ENCODE peak calls at places on chromosomes 16 and 17, in five cellular contexts. B is esophagus muscularis mucosa, H is AG10803, L is fibroblast of mammary gland, J is psoas muscle. T is an unnamed sample.

GRCh38 chr16:85686912-85687591 is 1.7 kb downstream of the GINS2 start:
- DNase-seq in L (no peak), J (no peak), H (no peak), B (no peak), T (no peak)

GRCh38 chr16:15708096-15708495 is 58.1 kb downstream of the NDE1 start:
- DNase-seq in H (no peak), L (peak; percentile 25), J (no peak), B (no peak), T (no peak)

GRCh38 chr17:39979021-39979660 is 1.5 kb upstream of the PSMD3 start:
- DNase-seq in L (peak; percentile 89), B (no peak), J (no peak), H (peak; percentile 84), T (no peak)

GRCh38 chr16:66070140-66070887 is 296.2 kb upstream of the CDH5 start:
- DNase-seq in H (peak; percentile 85), L (peak; percentile 52), B (peak; percentile 93), J (peak; percentile 74), T (no peak)

GRCh38 chr17:11925271-11926021 is 71.8 kb downstream of the ZNF18 start:
- DNase-seq in B (no peak), L (no peak), H (no peak), J (no peak), T (no peak)

GRCh38 chr17:57823469-57824401 is 26.1 kb downstream of the MRPS23 start:
- DNase-seq in H (peak; percentile 47), J (no peak), B (no peak), L (peak; percentile 60), T (no peak)

GRCh38 chr17:70774339-70775110 is 605.2 kb downstream of the KCNJ2 start:
- DNase-seq in L (no peak), J (no peak), B (no peak), H (no peak), T (no peak)

GRCh38 chr17:38728290-38728831 is 1.8 kb upstream of the CISD3 start:
- DNase-seq in H (no peak), J (no peak), B (no peak), L (no peak), T (no peak)

GRCh38 chr16:30747331-30747730 is 894 bp upstream of the PHKG2 start:
- DNase-seq in L (peak; percentile 75), B (no peak), J (no peak), H (peak; percentile 51), T (no peak)

GRCh38 chr16:31193874-31194273 is 8.7 kb downstream of the PYCARD start:
- DNase-seq in H (no peak), J (no peak), L (no peak), B (no peak), T (no peak)

GRCh38 chr17:48915459-48916282 is 7.5 kb downstream of the UBE2Z start:
- DNase-seq in J (no peak), H (peak; percentile 84), B (no peak), L (peak; percentile 90), T (no peak)

GRCh38 chr16:80233097-80233835 is 307.5 kb upstream of the DYNLRB2 start:
- DNase-seq in B (no peak), L (no peak), H (no peak), J (no peak), T (no peak)
- TF ChIP-seq CTCF in B (no peak), L (no peak), H (no peak), J (no peak), T (no peak)

GRCh38 chr16:27109666-27110523 is 43.2 kb downstream of the C16orf82 start:
- DNase-seq in J (peak; percentile 86), B (no peak), L (peak; percentile 60), H (peak; percentile 60), T (peak; percentile 97)
- TF ChIP-seq CTCF in J (peak; percentile 84), B (peak; percentile 94), L (peak; percentile 58), H (peak; percentile 61), T (peak; percentile 93)

DNA sequence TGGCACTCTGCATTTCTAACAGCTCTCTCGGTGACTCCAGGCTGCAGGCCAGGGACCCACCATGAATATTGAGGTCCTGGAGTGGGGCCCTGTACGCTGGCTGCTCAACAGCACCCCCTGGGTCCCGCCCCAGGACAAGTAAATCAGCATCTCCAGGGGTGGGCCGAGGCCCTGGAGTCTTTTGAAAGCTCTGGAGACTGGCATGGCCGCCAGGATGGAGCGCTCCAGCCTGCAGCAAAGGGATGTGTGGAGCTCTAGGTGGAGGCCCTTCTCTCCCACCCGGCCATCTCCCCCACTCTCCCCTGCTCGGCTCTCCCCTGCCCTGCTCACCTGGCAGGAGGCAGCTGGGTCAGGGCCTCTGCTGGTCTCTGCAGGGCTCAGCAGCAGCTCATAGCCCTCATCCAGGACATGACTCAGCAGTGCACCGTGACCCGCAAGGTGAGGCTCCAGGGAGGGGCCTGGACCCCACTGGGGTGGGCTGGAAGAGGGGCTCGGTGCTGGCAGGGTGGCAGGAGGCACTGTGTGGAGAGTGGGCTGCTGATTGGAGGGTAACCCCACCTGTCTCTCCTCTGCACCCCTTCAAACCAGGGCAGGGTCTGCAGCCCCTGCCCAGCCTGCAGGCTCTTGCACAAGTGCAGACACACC is 16.6 kb downstream of the SGSH start:
- DNase-seq in J (no peak), L (no peak), H (no peak), B (no peak), T (no peak)
- TF ChIP-seq CTCF in J (no peak), L (no peak), H (no peak), B (no peak), T (no peak)

GRCh38 chr17:65418622-65419021 is 142.8 kb downstream of the AXIN2 start:
- DNase-seq in H (no peak), B (no peak), J (peak; percentile 55), L (no peak), T (no peak)

GRCh38 chr17:65417406-65418221 is 143.8 kb downstream of the AXIN2 start:
- DNase-seq in H (peak; percentile 90), B (no peak), J (no peak), L (peak; percentile 76), T (no peak)

DNA sequence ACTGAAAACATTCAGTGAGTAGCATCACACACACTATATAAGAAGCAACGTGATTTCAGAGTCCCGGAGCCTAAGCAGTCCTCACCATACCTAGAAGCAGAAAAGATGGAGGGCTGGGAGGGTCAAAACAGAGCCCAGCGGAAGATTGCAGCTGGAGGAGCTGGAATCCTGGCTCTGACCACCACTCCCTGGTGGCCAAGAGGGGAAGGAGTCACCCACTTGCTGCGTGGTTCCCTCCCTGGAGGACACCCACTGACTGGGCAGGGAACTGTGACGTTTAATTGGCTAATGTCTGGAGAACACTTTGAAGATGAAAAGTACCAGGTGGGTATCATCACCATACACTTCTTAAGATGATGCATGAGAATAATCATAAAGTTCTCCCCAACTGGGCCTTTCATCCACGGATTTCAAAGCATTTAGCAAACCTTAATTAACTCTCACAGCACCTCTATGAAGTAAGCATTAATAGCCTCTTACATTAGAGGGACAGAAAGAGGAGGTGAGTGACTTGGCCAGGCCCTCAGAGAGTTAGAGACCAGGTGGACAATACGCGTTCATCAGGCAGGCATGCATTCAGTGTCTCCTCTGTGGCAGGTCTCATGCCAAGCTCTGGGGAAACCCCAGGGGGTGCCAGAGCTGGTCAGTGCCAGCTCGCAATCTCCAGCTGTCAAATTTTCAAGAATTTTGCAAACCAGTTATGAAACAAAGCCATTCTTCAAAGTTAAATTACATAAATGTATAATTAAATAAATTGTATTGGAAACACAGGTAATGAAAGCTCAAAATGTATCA is 137.9 kb downstream of the AXIN2 start:
- DNase-seq in H (no peak), J (no peak), L (no peak), B (no peak), T (no peak)
- TF ChIP-seq CTCF in H (no peak), J (no peak), L (no peak), B (no peak), T (no peak)

T was measured in neural crest cell.